ENCODE peak calls at places on chromosome 16, in seven cellular contexts. K, T, G, J, E, D and A are unnamed samples.

GRCh38 chr16:3695610-3696369 is 21.5 kb downstream of the TRAP1 start:
- DNase-seq in K (no peak), G (no peak), D (no peak), E (no peak), T (no peak), J (no peak), A (no peak)

GRCh38 chr16:67767953-67768352 is 38.4 kb downstream of the RANBP10 start:
- DNase-seq in D (no peak), T (no peak), K (no peak), J (no peak), G (peak), E (peak), A (peak)

GRCh38 chr16:83701494-83701893 is 106.3 kb upstream of the HSBP1 start:
- DNase-seq in E (peak), T (no peak), D (no peak), K (no peak), G (peak), J (no peak), A (peak)

GRCh38 chr16:73066927-73067670 is 19.2 kb upstream of the ZFHX3 start:
- DNase-seq in K (no peak), E (no peak), T (no peak), D (no peak), J (no peak), G (peak), A (peak)

GRCh38 chr16:63466-63865 is 9.0 kb downstream of the RHBDF1 start:
- DNase-seq in J (no peak), D (no peak), K (no peak), E (no peak), G (no peak), T (no peak), A (no peak)

GRCh38 chr16:86298166-86299131 is 211.9 kb upstream of the FOXF1 start:
- DNase-seq in K (no peak), G (peak), J (no peak), D (no peak), T (no peak), E (peak), A (no peak)

GRCh38 chr16:15434425-15435215 is at the start of gene BMERB1:
- DNase-seq in G (peak), E (peak), K (peak), J (peak), T (peak), D (peak), A (peak)

GRCh38 chr16:70158261-70158939 is 15.2 kb upstream of the CLEC18C start:
- DNase-seq in K (peak), T (no peak), G (no peak), D (no peak), E (no peak), J (no peak), A (no peak)

GRCh38 chr16:381788-382717 is at the start of gene PGAP6:
- DNase-seq in E (peak), G (peak), D (peak), K (no peak), T (peak), J (peak), A (no peak)

GRCh38 chr16:2096853-2097620 is 38.7 kb downstream of the PKD1 start:
- DNase-seq in G (no peak), D (no peak), E (no peak), J (no peak), K (no peak), T (no peak), A (no peak)

GRCh38 chr16:84845496-84846002 is 25.8 kb downstream of the CRISPLD2 start:
- DNase-seq in E (no peak), K (peak), G (no peak), D (no peak), T (no peak), J (no peak), A (no peak)

GRCh38 chr16:71540-72341 is 690 bp downstream of the RHBDF1 start:
- DNase-seq in T (peak), J (no peak), D (no peak), G (peak), K (peak), E (peak), A (peak)

GRCh38 chr16:76222087-76222486 is 55.1 kb upstream of the CNTNAP4 start:
- DNase-seq in K (no peak), E (no peak), D (no peak), T (no peak), G (no peak), J (no peak), A (no peak)

GRCh38 chr16:51374346-51374745 is 223.3 kb upstream of the SALL1 start:
- DNase-seq in T (no peak), E (peak), G (peak), D (no peak), J (no peak), K (no peak), A (peak)

GRCh38 chr16:49463529-49463928 is 89.9 kb downstream of the C16orf78 start:
- DNase-seq in T (no peak), G (no peak), J (peak), E (no peak), D (peak), K (no peak), A (no peak)

GRCh38 chr16:77723108-77723514 is 797 bp downstream of the NUDT7 start:
- DNase-seq in K (no peak), D (no peak), T (no peak), J (no peak), G (peak), E (peak), A (peak)

GRCh38 chr16:20660325-20660724 is 37.2 kb downstream of the ACSM1 start:
- DNase-seq in J (no peak), E (no peak), T (no peak), K (no peak), G (no peak), D (no peak), A (no peak)

GRCh38 chr16:65249768-65250167 is 127.9 kb upstream of the CDH11 start:
- DNase-seq in J (no peak), G (peak), D (no peak), E (peak), T (peak), K (no peak), A (peak)

GRCh38 chr16:30394603-30395154 is 541 bp upstream of the ZNF48 start:
- DNase-seq in T (no peak), D (no peak), J (peak), G (peak), E (peak), K (no peak), A (peak)

GRCh38 chr16:75265911-75266701 is 14.7 kb upstream of the BCAR1 start:
- DNase-seq in G (peak), E (peak), D (no peak), T (no peak), K (peak), J (peak), A (peak)

GRCh38 chr16:57632568-57632967 is 4.1 kb downstream of the ADGRG1 start:
- DNase-seq in T (no peak), G (no peak), E (peak), K (no peak), J (no peak), D (no peak), A (no peak)

GRCh38 chr16:81521141-81521626 is 76.6 kb downstream of the CMIP start:
- DNase-seq in K (no peak), G (no peak), D (peak), J (no peak), E (no peak), T (no peak), A (no peak)

GRCh38 chr16:75110637-75111513 is 5.7 kb downstream of the LDHD start:
- DNase-seq in K (peak), D (peak), T (peak), G (peak), J (peak), E (peak), A (peak)